ENCODE peak calls at places on chromosome 11, in five cellular contexts. F, K, P, R and Z are unnamed samples.

GRCh38 chr11:63623513-63624140 is 9.4 kb upstream of the PLAAT3 start:
- DNase-seq in F (no peak), K (no peak), P (no peak), R (no peak), Z (no peak)

GRCh38 chr11:125455851-125456250 is 40.2 kb downstream of the FEZ1 start:
- DNase-seq in F (no peak), K (no peak), P (no peak), R (no peak), Z (no peak)

GRCh38 chr11:7892751-7893356 is 38.2 kb downstream of the OR10A6 start:
- DNase-seq in F (no peak), K (no peak), P (peak), R (no peak), Z (peak)

GRCh38 chr11:59601788-59602187 is 13.8 kb downstream of the OSBP start:
- DNase-seq in F (no peak), K (no peak), P (no peak), R (no peak), Z (no peak)

GRCh38 chr11:122743949-122744876 is 88.7 kb downstream of the UBASH3B start:
- DNase-seq in F (no peak), K (no peak), P (no peak), R (no peak), Z (peak)

GRCh38 chr11:77560605-77561004 is 29.1 kb upstream of the AQP11 start:
- DNase-seq in F (no peak), K (peak), P (peak), R (no peak), Z (no peak)

GRCh38 chr11:9943346-9944110 is 279.7 kb downstream of the SWAP70 start:
- DNase-seq in F (no peak), K (no peak), P (peak), R (no peak), Z (no peak)

GRCh38 chr11:125371451-125371935 is 124.6 kb downstream of the FEZ1 start:
- DNase-seq in F (peak), K (no peak), P (no peak), R (no peak), Z (no peak)

GRCh38 chr11:8011981-8012444 is 24.9 kb downstream of the EIF3F start:
- DNase-seq in F (no peak), K (no peak), P (peak), R (peak), Z (no peak)

GRCh38 chr11:6612816-6613136 is 760 bp upstream of the TAF10 start:
- DNase-seq in F (peak), K (no peak), P (no peak), R (no peak), Z (no peak)

GRCh38 chr11:133509924-133510697 is 22.2 kb downstream of the OPCML start:
- DNase-seq in F (no peak), K (no peak), P (no peak), R (no peak), Z (no peak)

GRCh38 chr11:60130496-60130895 is 42.0 kb downstream of the MS4A2 start:
- DNase-seq in F (peak), K (no peak), P (peak), R (no peak), Z (peak)

GRCh38 chr11:18071098-18071705 is 25.1 kb upstream of the TPH1 start:
- DNase-seq in F (no peak), K (no peak), P (no peak), R (no peak), Z (no peak)

GRCh38 chr11:134516529-134516928 is 104.5 kb upstream of the B3GAT1 start:
- DNase-seq in F (no peak), K (no peak), P (no peak), R (no peak), Z (no peak)

GRCh38 chr11:108757630-108758029 is 92.8 kb downstream of the DDX10 start:
- DNase-seq in F (no peak), K (no peak), P (no peak), R (no peak), Z (no peak)

GRCh38 chr11:107689317-107690202 is 22.3 kb downstream of the SLN start:
- DNase-seq in F (peak), K (peak), P (peak), R (no peak), Z (peak)

GRCh38 chr11:61059260-61059752 is 43.0 kb upstream of the CD5 start:
- DNase-seq in F (no peak), K (no peak), P (no peak), R (no peak), Z (no peak)

GRCh38 chr11:74849525-74850391 is 99.1 kb downstream of the XRRA1 start:
- DNase-seq in F (no peak), K (no peak), P (peak), R (peak), Z (peak)

GRCh38 chr11:123580557-123581275 is 73.7 kb downstream of the SCN3B start:
- DNase-seq in F (peak), K (peak), P (peak), R (no peak), Z (peak)

GRCh38 chr11:22633354-22633902 is 7.8 kb upstream of the FANCF start:
- DNase-seq in F (no peak), K (no peak), P (no peak), R (no peak), Z (no peak)

GRCh38 chr11:94417386-94417987 is 16.3 kb upstream of the GPR83 start:
- DNase-seq in F (no peak), K (no peak), P (peak), R (no peak), Z (peak)

GRCh38 chr11:30987819-30988218 is 381.7 kb downstream of the DCDC1 start:
- DNase-seq in F (no peak), K (no peak), P (no peak), R (no peak), Z (no peak)

DNA sequence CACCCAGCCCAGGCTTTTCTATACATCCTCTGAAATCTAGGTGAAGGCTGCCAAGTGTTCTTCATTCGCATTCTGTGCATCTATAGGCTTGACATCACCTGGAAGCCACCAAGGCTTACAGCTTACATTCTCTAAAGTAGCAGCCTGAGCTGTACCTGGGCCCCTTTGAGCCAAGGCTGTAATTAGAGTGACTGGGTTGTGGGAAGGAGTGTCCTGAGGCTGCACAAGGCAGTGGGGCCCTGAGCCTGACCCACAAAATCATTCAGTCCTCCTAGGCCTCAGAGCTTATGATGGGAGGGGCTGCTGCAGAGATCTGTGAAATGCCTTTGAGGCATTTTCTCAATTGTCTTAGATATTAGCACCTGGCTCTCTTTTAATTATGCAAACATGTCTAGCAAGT is 33.0 kb upstream of the RDX start:
- DNase-seq in F (no peak), K (no peak), P (no peak), R (no peak), Z (no peak)
- H3K4me3 ChIP-seq in F (no peak), K (no peak), P (no peak), R (no peak), Z (no peak)

GRCh38 chr11:119365071-119365591 is 16.4 kb downstream of the USP2 start:
- DNase-seq in F (no peak), K (no peak), P (no peak), R (no peak), Z (no peak)
- H3K4me3 ChIP-seq in F (no peak), K (no peak), P (no peak), R (no peak), Z (no peak)

DNA sequence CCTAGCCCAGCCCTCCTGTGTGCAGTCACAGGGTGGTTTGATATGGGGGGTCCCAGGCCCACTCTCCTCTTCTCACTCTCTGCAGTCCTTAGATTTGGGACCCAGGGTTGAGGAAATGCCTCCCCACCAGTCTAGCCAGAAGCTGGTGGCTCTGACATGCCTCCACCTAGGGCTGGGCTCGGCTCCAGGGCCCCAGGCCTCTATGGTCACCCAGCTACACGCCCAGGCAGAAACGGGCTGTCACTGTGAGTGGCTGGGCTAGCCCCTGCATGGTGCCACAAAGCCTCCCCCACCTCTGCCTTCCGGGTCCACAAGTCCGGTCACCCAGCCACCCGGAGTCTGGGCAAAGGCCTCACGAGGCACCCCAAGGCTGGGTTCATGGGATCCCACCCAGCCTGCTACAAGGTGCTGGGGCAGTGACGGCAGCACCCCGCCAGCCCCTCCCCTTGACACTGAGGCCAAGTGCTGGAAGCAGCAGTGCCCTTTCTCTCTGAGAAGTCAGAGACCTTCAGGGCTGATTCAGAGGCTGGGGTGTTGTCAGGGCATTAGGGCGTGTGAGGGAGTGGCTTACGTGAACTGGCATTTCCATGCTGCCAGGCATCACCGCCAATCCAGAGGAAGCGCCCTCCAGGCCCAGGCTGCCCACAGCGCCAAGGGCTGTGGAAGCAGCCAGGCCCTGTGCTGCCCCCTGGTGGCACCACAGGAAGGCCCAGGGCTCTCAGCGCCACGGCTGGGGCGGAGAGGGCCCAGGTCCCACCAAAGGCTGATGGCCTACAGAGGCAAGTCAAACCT is 638 bp upstream of the PITPNM1 start:
- DNase-seq in F (peak), K (peak), P (peak), R (peak), Z (peak)
- H3K4me3 ChIP-seq in F (peak), K (peak), P (peak), R (peak), Z (peak)

GRCh38 chr11:98561216-98561615 is 459.5 kb upstream of the CNTN5 start:
- DNase-seq in F (no peak), K (no peak), P (no peak), R (no peak), Z (no peak)
- H3K4me3 ChIP-seq in F (no peak), K (no peak), P (no peak), R (no peak), Z (no peak)

GRCh38 chr11:114673661-114674060 is 4.7 kb upstream of the NXPE2 start:
- DNase-seq in F (no peak), K (no peak), P (peak), R (no peak), Z (no peak)
- H3K4me3 ChIP-seq in F (no peak), K (no peak), P (no peak), R (no peak), Z (no peak)